ENCODE peak calls at places on chromosomes 13 and 19, in five cellular contexts. One of them, this sample, is unnamed.

GRCh38 chr19:13692096-13692495 is 72.2 kb upstream of the MRI1 start:
- DNase-seq in AG04450: peak; percentile 8
- DNase-seq in adrenal gland: peak; percentile 29
- DNase-seq in HepG2: no peak
- DNase-seq in heart right ventricle: no peak
- DNase-seq in this sample: no peak

GRCh38 chr19:10388957-10389356 is 8.6 kb upstream of the TYK2 start:
- DNase-seq in heart right ventricle: peak; percentile 87
- DNase-seq in AG04450: peak; percentile 50
- DNase-seq in adrenal gland: peak; percentile 92
- DNase-seq in HepG2: peak; percentile 80
- DNase-seq in this sample: peak; percentile 88

GRCh38 chr19:45636902-45637301 is 2.3 kb downstream of the EML2 start:
- DNase-seq in heart right ventricle: no peak
- DNase-seq in adrenal gland: peak; percentile 59
- DNase-seq in HepG2: no peak
- DNase-seq in AG04450: no peak
- DNase-seq in this sample: no peak

GRCh38 chr13:45464141-45464686 is 525 bp upstream of the COG3 start:
- DNase-seq in adrenal gland: no peak
- DNase-seq in heart right ventricle: no peak
- DNase-seq in AG04450: no peak
- DNase-seq in HepG2: no peak
- DNase-seq in this sample: no peak

GRCh38 chr19:49213791-49214190 is 56.2 kb downstream of the TRPM4 start:
- DNase-seq in AG04450: no peak
- DNase-seq in adrenal gland: no peak
- DNase-seq in heart right ventricle: no peak
- DNase-seq in HepG2: no peak
- DNase-seq in this sample: no peak

GRCh38 chr13:78759704-78760103 is 100.7 kb upstream of the OBI1 start:
- DNase-seq in AG04450: no peak
- DNase-seq in heart right ventricle: no peak
- DNase-seq in HepG2: peak; percentile 5
- DNase-seq in adrenal gland: no peak
- DNase-seq in this sample: no peak

GRCh38 chr13:95698047-95698749 is 21.3 kb downstream of the DNAJC3 start:
- DNase-seq in heart right ventricle: no peak
- DNase-seq in HepG2: no peak
- DNase-seq in AG04450: no peak
- DNase-seq in adrenal gland: no peak
- DNase-seq in this sample: no peak

GRCh38 chr13:90502143-90502542 is 845.3 kb upstream of the MIR17HG start:
- DNase-seq in adrenal gland: no peak
- DNase-seq in HepG2: no peak
- DNase-seq in heart right ventricle: peak; percentile 21
- DNase-seq in AG04450: no peak
- DNase-seq in this sample: no peak

GRCh38 chr13:86737334-86737932 is 933.7 kb upstream of the SLITRK5 start:
- DNase-seq in adrenal gland: no peak
- DNase-seq in AG04450: no peak
- DNase-seq in heart right ventricle: no peak
- DNase-seq in HepG2: no peak
- DNase-seq in this sample: no peak

GRCh38 chr19:19488041-19488874 is 27.1 kb downstream of the TSSK6 start:
- DNase-seq in AG04450: no peak
- DNase-seq in heart right ventricle: no peak
- DNase-seq in adrenal gland: peak; percentile 85
- DNase-seq in HepG2: no peak
- DNase-seq in this sample: no peak

GRCh38 chr13:44433863-44434262 is 60.2 kb downstream of the SERP2 start:
- DNase-seq in AG04450: no peak
- DNase-seq in HepG2: no peak
- DNase-seq in adrenal gland: no peak
- DNase-seq in heart right ventricle: no peak
- DNase-seq in this sample: no peak

GRCh38 chr19:28020631-28021315 is 1192.2 kb downstream of the UQCRFS1 start:
- DNase-seq in adrenal gland: no peak
- DNase-seq in AG04450: no peak
- DNase-seq in HepG2: no peak
- DNase-seq in heart right ventricle: no peak
- DNase-seq in this sample: no peak

GRCh38 chr13:112931028-112931934 is 37.7 kb upstream of the MCF2L start:
- DNase-seq in heart right ventricle: no peak
- DNase-seq in HepG2: peak; percentile 59
- DNase-seq in adrenal gland: peak; percentile 23
- DNase-seq in AG04450: peak; percentile 46
- DNase-seq in this sample: no peak

GRCh38 chr19:35828694-35829301 is 16.2 kb upstream of the PRODH2 start:
- DNase-seq in adrenal gland: peak; percentile 75
- DNase-seq in HepG2: peak; percentile 66
- DNase-seq in AG04450: peak; percentile 23
- DNase-seq in heart right ventricle: peak; percentile 65
- DNase-seq in this sample: no peak

GRCh38 chr19:19477705-19478383 is 37.5 kb downstream of the TSSK6 start:
- DNase-seq in AG04450: no peak
- DNase-seq in heart right ventricle: no peak
- DNase-seq in HepG2: no peak
- DNase-seq in adrenal gland: no peak
- DNase-seq in this sample: peak; percentile 76

GRCh38 chr13:96223231-96223630 is 133.3 kb downstream of the HS6ST3 start:
- DNase-seq in heart right ventricle: peak; percentile 10
- DNase-seq in HepG2: no peak
- DNase-seq in adrenal gland: no peak
- DNase-seq in AG04450: no peak
- DNase-seq in this sample: no peak

GRCh38 chr13:32007494-32007893 is 24.1 kb upstream of the FRY start:
- DNase-seq in AG04450: no peak
- DNase-seq in adrenal gland: no peak
- DNase-seq in heart right ventricle: no peak
- DNase-seq in HepG2: no peak
- DNase-seq in this sample: no peak

GRCh38 chr19:54551293-54551692 is 22.3 kb upstream of the LILRA2 start:
- DNase-seq in heart right ventricle: no peak
- DNase-seq in AG04450: no peak
- DNase-seq in HepG2: no peak
- DNase-seq in adrenal gland: no peak
- DNase-seq in this sample: no peak

GRCh38 chr13:112733661-112734379 is 44.0 kb downstream of the ATP11A start:
- DNase-seq in AG04450: no peak
- DNase-seq in heart right ventricle: no peak
- DNase-seq in adrenal gland: no peak
- DNase-seq in HepG2: no peak
- DNase-seq in this sample: peak; percentile 48

GRCh38 chr13:73076013-73076412 is 17.2 kb downstream of the KLF5 start:
- DNase-seq in heart right ventricle: no peak
- DNase-seq in HepG2: no peak
- DNase-seq in AG04450: no peak
- DNase-seq in adrenal gland: no peak
- DNase-seq in this sample: no peak

GRCh38 chr19:8831832-8832131 is 322 bp downstream of the ZNF558 start:
- DNase-seq in heart right ventricle: no peak
- DNase-seq in AG04450: no peak
- DNase-seq in adrenal gland: no peak
- DNase-seq in HepG2: no peak
- DNase-seq in this sample: no peak

GRCh38 chr19:47435883-47436417 is 16.6 kb upstream of the MEIS3 start:
- DNase-seq in heart right ventricle: no peak
- DNase-seq in HepG2: no peak
- DNase-seq in AG04450: no peak
- DNase-seq in adrenal gland: no peak
- DNase-seq in this sample: no peak

GRCh38 chr13:78657699-78658629 is 991 bp downstream of the OBI1 start:
- DNase-seq in adrenal gland: no peak
- DNase-seq in HepG2: peak; percentile 74
- DNase-seq in AG04450: no peak
- DNase-seq in heart right ventricle: no peak
- DNase-seq in this sample: no peak

GRCh38 chr19:10884273-10884672 is 12.9 kb downstream of the CARM1 start:
- DNase-seq in heart right ventricle: no peak
- DNase-seq in HepG2: no peak
- DNase-seq in AG04450: no peak
- DNase-seq in adrenal gland: peak; percentile 28
- DNase-seq in this sample: no peak

GRCh38 chr13:48532473-48533206 is at the start of gene RCBTB2:
- DNase-seq in HepG2: peak; percentile 93
- DNase-seq in adrenal gland: peak; percentile 98
- DNase-seq in heart right ventricle: peak; percentile 100
- DNase-seq in AG04450: peak; percentile 92
- DNase-seq in this sample: peak; percentile 100

GRCh38 chr13:32660227-32660626 is 74.0 kb downstream of the PDS5B start:
- DNase-seq in adrenal gland: no peak
- DNase-seq in heart right ventricle: no peak
- DNase-seq in AG04450: no peak
- DNase-seq in HepG2: no peak
- DNase-seq in this sample: no peak

GRCh38 chr13:41007359-41008118 is 11.6 kb downstream of the ELF1 start:
- DNase-seq in heart right ventricle: no peak
- DNase-seq in adrenal gland: no peak
- DNase-seq in AG04450: no peak
- DNase-seq in HepG2: peak; percentile 48
- DNase-seq in this sample: no peak

GRCh38 chr13:40993987-40994386 is 25.1 kb downstream of the ELF1 start:
- DNase-seq in adrenal gland: no peak
- DNase-seq in heart right ventricle: no peak
- DNase-seq in HepG2: no peak
- DNase-seq in AG04450: no peak
- DNase-seq in this sample: no peak

GRCh38 chr13:107251321-107251720 is 683.4 kb upstream of the ARGLU1 start:
- DNase-seq in AG04450: no peak
- DNase-seq in adrenal gland: no peak
- DNase-seq in HepG2: no peak
- DNase-seq in heart right ventricle: no peak
- DNase-seq in this sample: no peak

GRCh38 chr13:58324130-58324529 is 692.6 kb downstream of the PCDH17 start:
- DNase-seq in adrenal gland: no peak
- DNase-seq in HepG2: no peak
- DNase-seq in heart right ventricle: no peak
- DNase-seq in AG04450: no peak
- DNase-seq in this sample: no peak

GRCh38 chr13:47211106-47211505 is 314.3 kb upstream of the HTR2A start:
- DNase-seq in heart right ventricle: no peak
- DNase-seq in AG04450: no peak
- DNase-seq in adrenal gland: no peak
- DNase-seq in HepG2: no peak
- DNase-seq in this sample: no peak

GRCh38 chr13:71634605-71635443 is 232.2 kb downstream of the DACH1 start:
- DNase-seq in heart right ventricle: no peak
- DNase-seq in HepG2: no peak
- DNase-seq in AG04450: peak; percentile 24
- DNase-seq in adrenal gland: no peak
- DNase-seq in this sample: no peak

GRCh38 chr19:35518313-35518712 is 4.9 kb upstream of the DMKN start:
- DNase-seq in adrenal gland: no peak
- DNase-seq in heart right ventricle: no peak
- DNase-seq in AG04450: peak; percentile 92
- DNase-seq in HepG2: no peak
- DNase-seq in this sample: no peak

DNA sequence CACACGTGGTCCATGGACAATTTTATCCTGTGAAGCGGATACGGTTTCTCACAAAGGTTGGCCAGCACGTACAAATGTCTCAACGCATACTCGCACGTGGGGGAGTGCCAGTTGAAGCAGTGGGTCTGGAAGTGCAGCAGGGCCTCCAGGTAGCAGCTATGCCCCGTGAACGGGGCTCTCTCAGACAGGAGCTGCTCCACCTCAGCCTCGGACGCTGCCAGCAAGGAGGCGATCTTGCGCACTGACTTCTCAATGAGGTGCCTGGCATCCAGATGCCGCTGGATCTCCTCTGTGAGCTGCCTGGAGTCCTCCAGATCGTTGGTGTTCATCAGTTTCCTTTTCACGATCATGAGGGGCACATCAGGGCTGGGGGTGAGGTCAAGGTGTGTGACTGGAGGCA is 2272.0 kb downstream of the PCDH9 start:
- DNase-seq in adrenal gland: no peak
- DNase-seq in AG04450: no peak
- DNase-seq in HepG2: no peak
- DNase-seq in heart right ventricle: no peak
- DNase-seq in this sample: no peak
- H3K9me3 ChIP-seq in adrenal gland: no peaks in the 10 kb centered on the region
- H3K9me3 ChIP-seq in AG04450: peaks cover 10% of the 10 kb centered on the region
- H3K9me3 ChIP-seq in HepG2: no peaks in the 10 kb centered on the region
- H3K9me3 ChIP-seq in heart right ventricle: no peaks in the 10 kb centered on the region
- H3K9me3 ChIP-seq in this sample: no peaks in the 10 kb centered on the region

DNA sequence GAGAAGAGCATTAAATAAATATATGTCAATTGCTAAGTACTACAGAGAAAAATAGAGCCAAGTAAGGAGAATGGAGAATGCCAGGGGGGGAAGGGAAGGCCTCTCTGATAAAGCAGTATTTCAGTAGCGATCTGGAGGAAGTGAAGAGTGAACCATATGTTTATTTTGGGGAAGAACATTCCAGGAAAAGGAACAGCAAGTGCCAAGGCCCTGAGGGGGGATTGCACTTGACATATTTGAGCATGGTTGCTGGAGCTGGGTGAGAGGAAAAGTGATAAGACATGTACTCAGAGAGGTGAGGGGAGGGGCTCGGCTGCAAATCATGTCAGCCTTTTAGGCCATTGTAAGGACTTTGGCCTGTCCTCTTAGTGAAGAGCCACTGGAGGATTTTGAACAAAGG is 30.3 kb downstream of the WDR87 start:
- DNase-seq in adrenal gland: no peak
- DNase-seq in heart right ventricle: no peak
- DNase-seq in HepG2: no peak
- DNase-seq in AG04450: no peak
- DNase-seq in this sample: no peak
- H3K27ac ChIP-seq in adrenal gland: no peak overlapping the region
- H3K27ac ChIP-seq in heart right ventricle: no peak overlapping the region
- H3K27ac ChIP-seq in HepG2: no peak overlapping the region
- H3K27ac ChIP-seq in AG04450: no peak overlapping the region
- H3K27ac ChIP-seq in this sample: no peak overlapping the region

GRCh38 chr19:17327654-17328516 is 6.8 kb downstream of the ANO8 start:
- DNase-seq in adrenal gland: peak; percentile 94
- DNase-seq in HepG2: peak; percentile 13
- DNase-seq in heart right ventricle: no peak
- DNase-seq in AG04450: no peak
- DNase-seq in this sample: peak; percentile 92
- TF ChIP-seq CTCF in adrenal gland: peak; percentile 23
- TF ChIP-seq CTCF in HepG2: no peak
- TF ChIP-seq CTCF in heart right ventricle: peak; percentile 8
- TF ChIP-seq CTCF in AG04450: peak; percentile 11
- TF ChIP-seq CTCF in this sample: peak; percentile 29

GRCh38 chr19:20558011-20558410 is 7.6 kb downstream of the ZNF737 start:
- DNase-seq in AG04450: no peak
- DNase-seq in adrenal gland: peak; percentile 72
- DNase-seq in HepG2: no peak
- DNase-seq in heart right ventricle: peak; percentile 18
- DNase-seq in this sample: no peak

DNA sequence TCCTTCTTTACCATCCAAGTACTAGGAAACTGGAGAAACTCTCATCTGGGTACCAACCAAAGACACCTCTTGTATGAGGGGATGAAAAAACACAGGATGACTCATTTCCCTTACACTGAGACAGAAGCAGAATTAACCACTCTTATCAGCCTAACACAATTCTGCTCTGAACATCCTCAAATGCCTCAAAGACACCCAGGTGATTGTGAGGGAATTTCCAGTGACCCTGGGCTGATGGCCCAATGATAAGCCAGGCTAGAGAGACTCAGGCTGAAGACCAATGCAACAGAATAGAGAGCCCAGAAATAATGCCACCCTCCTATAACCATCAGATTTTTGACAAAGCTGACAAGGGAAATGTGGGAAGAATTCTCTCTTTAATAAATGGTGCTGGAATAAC is 7.0 kb downstream of the ZNF737 start:
- DNase-seq in HepG2: no peak
- DNase-seq in adrenal gland: peak; percentile 56
- DNase-seq in AG04450: no peak
- DNase-seq in heart right ventricle: no peak
- DNase-seq in this sample: no peak
- H3K9me3 ChIP-seq in HepG2: peaks cover 72% of the 10 kb centered on the region
- H3K9me3 ChIP-seq in adrenal gland: no peaks in the 10 kb centered on the region
- H3K9me3 ChIP-seq in AG04450: peaks cover 56% of the 10 kb centered on the region
- H3K9me3 ChIP-seq in heart right ventricle: peaks cover 85% of the 10 kb centered on the region
- H3K9me3 ChIP-seq in this sample: peaks cover 55% of the 10 kb centered on the region

This sample was measured in upper lobe of right lung.